ENCODE peak calls at places on chromosomes 3 and 15, in six cellular contexts. One of them, this sample, is unnamed.

GRCh38 chr3:50675179-50676030 is 678 bp downstream of the DOCK3 start:
- DNase-seq in CD8-positive, alpha-beta memory T cell: peak; percentile 47
- DNase-seq in CD4-positive, alpha-beta T cell: peak; percentile 44
- DNase-seq in amygdala: peak; percentile 45
- DNase-seq in lower leg skin: peak; percentile 80
- DNase-seq in activated T-helper 1 cell treated with Interleukin-2 at 50 U/mL for 16 hours: peak; percentile 27
- DNase-seq in this sample: no peak

GRCh38 chr3:33440328-33440577 is at the start of gene UBP1:
- DNase-seq in CD8-positive, alpha-beta memory T cell: no peak
- DNase-seq in CD4-positive, alpha-beta T cell: peak; percentile 95
- DNase-seq in amygdala: no peak
- DNase-seq in lower leg skin: no peak
- DNase-seq in activated T-helper 1 cell treated with Interleukin-2 at 50 U/mL for 16 hours: no peak
- DNase-seq in this sample: no peak

GRCh38 chr15:96331942-96332853 is 1.7 kb downstream of the NR2F2 start:
- DNase-seq in CD8-positive, alpha-beta memory T cell: no peak
- DNase-seq in CD4-positive, alpha-beta T cell: no peak
- DNase-seq in amygdala: no peak
- DNase-seq in lower leg skin: peak; percentile 91
- DNase-seq in activated T-helper 1 cell treated with Interleukin-2 at 50 U/mL for 16 hours: no peak
- DNase-seq in this sample: no peak

GRCh38 chr3:2950159-2950558 is 160.0 kb downstream of the IL5RA start:
- DNase-seq in CD8-positive, alpha-beta memory T cell: no peak
- DNase-seq in CD4-positive, alpha-beta T cell: no peak
- DNase-seq in amygdala: no peak
- DNase-seq in lower leg skin: no peak
- DNase-seq in activated T-helper 1 cell treated with Interleukin-2 at 50 U/mL for 16 hours: no peak
- DNase-seq in this sample: no peak

GRCh38 chr3:54967586-54968244 is 39.9 kb upstream of the LRTM1 start:
- DNase-seq in CD8-positive, alpha-beta memory T cell: no peak
- DNase-seq in CD4-positive, alpha-beta T cell: no peak
- DNase-seq in amygdala: no peak
- DNase-seq in lower leg skin: no peak
- DNase-seq in activated T-helper 1 cell treated with Interleukin-2 at 50 U/mL for 16 hours: no peak
- DNase-seq in this sample: no peak

GRCh38 chr15:90006217-90007088 is 5.3 kb downstream of the ZNF710 start:
- DNase-seq in CD8-positive, alpha-beta memory T cell: no peak
- DNase-seq in CD4-positive, alpha-beta T cell: no peak
- DNase-seq in amygdala: no peak
- DNase-seq in lower leg skin: peak; percentile 58
- DNase-seq in activated T-helper 1 cell treated with Interleukin-2 at 50 U/mL for 16 hours: no peak
- DNase-seq in this sample: no peak

GRCh38 chr15:80160570-80161156 is 7.9 kb downstream of the FAH start:
- DNase-seq in CD8-positive, alpha-beta memory T cell: no peak
- DNase-seq in CD4-positive, alpha-beta T cell: no peak
- DNase-seq in amygdala: no peak
- DNase-seq in lower leg skin: no peak
- DNase-seq in activated T-helper 1 cell treated with Interleukin-2 at 50 U/mL for 16 hours: no peak
- DNase-seq in this sample: no peak

GRCh38 chr3:24305795-24306467 is 188.7 kb downstream of the THRB start:
- DNase-seq in CD8-positive, alpha-beta memory T cell: no peak
- DNase-seq in CD4-positive, alpha-beta T cell: no peak
- DNase-seq in amygdala: no peak
- DNase-seq in lower leg skin: no peak
- DNase-seq in activated T-helper 1 cell treated with Interleukin-2 at 50 U/mL for 16 hours: no peak
- DNase-seq in this sample: no peak

GRCh38 chr15:80241508-80241907 is 10.5 kb downstream of the CTXND1 start:
- DNase-seq in CD8-positive, alpha-beta memory T cell: no peak
- DNase-seq in CD4-positive, alpha-beta T cell: no peak
- DNase-seq in amygdala: no peak
- DNase-seq in lower leg skin: peak; percentile 48
- DNase-seq in activated T-helper 1 cell treated with Interleukin-2 at 50 U/mL for 16 hours: no peak
- DNase-seq in this sample: no peak

GRCh38 chr15:66154581-66154980 is 99.0 kb downstream of the MEGF11 start:
- DNase-seq in CD8-positive, alpha-beta memory T cell: no peak
- DNase-seq in CD4-positive, alpha-beta T cell: no peak
- DNase-seq in amygdala: no peak
- DNase-seq in lower leg skin: no peak
- DNase-seq in activated T-helper 1 cell treated with Interleukin-2 at 50 U/mL for 16 hours: no peak
- DNase-seq in this sample: no peak

GRCh38 chr3:176994876-176995781 is 202.2 kb downstream of the TBL1XR1 start:
- DNase-seq in CD8-positive, alpha-beta memory T cell: no peak
- DNase-seq in CD4-positive, alpha-beta T cell: no peak
- DNase-seq in amygdala: no peak
- DNase-seq in lower leg skin: no peak
- DNase-seq in activated T-helper 1 cell treated with Interleukin-2 at 50 U/mL for 16 hours: no peak
- DNase-seq in this sample: no peak

GRCh38 chr15:46277994-46278885 is 643.4 kb downstream of the SQOR start:
- DNase-seq in CD8-positive, alpha-beta memory T cell: no peak
- DNase-seq in CD4-positive, alpha-beta T cell: no peak
- DNase-seq in amygdala: no peak
- DNase-seq in lower leg skin: no peak
- DNase-seq in activated T-helper 1 cell treated with Interleukin-2 at 50 U/mL for 16 hours: no peak
- DNase-seq in this sample: no peak

GRCh38 chr15:52068004-52068403 is 44.6 kb downstream of the BCL2L10 start:
- DNase-seq in CD8-positive, alpha-beta memory T cell: no peak
- DNase-seq in CD4-positive, alpha-beta T cell: no peak
- DNase-seq in amygdala: no peak
- DNase-seq in lower leg skin: no peak
- DNase-seq in activated T-helper 1 cell treated with Interleukin-2 at 50 U/mL for 16 hours: no peak
- DNase-seq in this sample: no peak

This sample was measured in uterus.